ENCODE peak calls at places on chromosomes 16 and 17, in five cellular contexts. One of them, this sample, is unnamed.
A peak's percentile ranks its signal among the peaks of the same experiment; 100 is the strongest.

GRCh38 chr17:19705771-19706770 is 10.3 kb downstream of the SLC47A2 start:
- DNase-seq in stimulated activated CD8-positive, alpha-beta memory T cell treated with anti-CD3 and anti-CD28 coated beads, Interleukin-4, amount 100 ng/mL, for 24 hours: no peak
- DNase-seq in stimulated activated naive B cell treated with anti-CD40 and anti-IgM and Interleukin-4, amounts not matched to agents 10 μg/mL and 1 μg/mL and 100 μg/mL, for 72 hours: no peak
- DNase-seq in T-helper 1 cell: no peak
- DNase-seq in stimulated activated CD4-positive, alpha-beta T cell treated with anti-CD3 and anti-CD28 coated beads, Interleukin-4, amount 100 ng/mL, for 48 hours: no peak
- DNase-seq in this sample: no peak

GRCh38 chr17:75854881-75855309 is 240 bp downstream of the WBP2 start:
- DNase-seq in T-helper 1 cell: no peak
- DNase-seq in stimulated activated CD8-positive, alpha-beta memory T cell treated with anti-CD3 and anti-CD28 coated beads, Interleukin-4, amount 100 ng/mL, for 24 hours: no peak
- DNase-seq in stimulated activated naive B cell treated with anti-CD40 and anti-IgM and Interleukin-4, amounts not matched to agents 10 μg/mL and 1 μg/mL and 100 μg/mL, for 72 hours: no peak
- DNase-seq in stimulated activated CD4-positive, alpha-beta T cell treated with anti-CD3 and anti-CD28 coated beads, Interleukin-4, amount 100 ng/mL, for 48 hours: no peak
- DNase-seq in this sample: no peak

GRCh38 chr16:22348296-22348695 is 26.1 kb downstream of the CDR2 start:
- DNase-seq in stimulated activated naive B cell treated with anti-CD40 and anti-IgM and Interleukin-4, amounts not matched to agents 10 μg/mL and 1 μg/mL and 100 μg/mL, for 72 hours: no peak
- DNase-seq in stimulated activated CD8-positive, alpha-beta memory T cell treated with anti-CD3 and anti-CD28 coated beads, Interleukin-4, amount 100 ng/mL, for 24 hours: no peak
- DNase-seq in stimulated activated CD4-positive, alpha-beta T cell treated with anti-CD3 and anti-CD28 coated beads, Interleukin-4, amount 100 ng/mL, for 48 hours: no peak
- DNase-seq in T-helper 1 cell: no peak
- DNase-seq in this sample: no peak

GRCh38 chr17:21143695-21144094 is 16.9 kb downstream of the DHRS7B start:
- DNase-seq in stimulated activated CD8-positive, alpha-beta memory T cell treated with anti-CD3 and anti-CD28 coated beads, Interleukin-4, amount 100 ng/mL, for 24 hours: no peak
- DNase-seq in stimulated activated CD4-positive, alpha-beta T cell treated with anti-CD3 and anti-CD28 coated beads, Interleukin-4, amount 100 ng/mL, for 48 hours: no peak
- DNase-seq in stimulated activated naive B cell treated with anti-CD40 and anti-IgM and Interleukin-4, amounts not matched to agents 10 μg/mL and 1 μg/mL and 100 μg/mL, for 72 hours: no peak
- DNase-seq in T-helper 1 cell: no peak
- DNase-seq in this sample: no peak

GRCh38 chr16:18832613-18833012 is 31.3 kb upstream of the ARL6IP1 start:
- DNase-seq in stimulated activated naive B cell treated with anti-CD40 and anti-IgM and Interleukin-4, amounts not matched to agents 10 μg/mL and 1 μg/mL and 100 μg/mL, for 72 hours: no peak
- DNase-seq in stimulated activated CD8-positive, alpha-beta memory T cell treated with anti-CD3 and anti-CD28 coated beads, Interleukin-4, amount 100 ng/mL, for 24 hours: no peak
- DNase-seq in stimulated activated CD4-positive, alpha-beta T cell treated with anti-CD3 and anti-CD28 coated beads, Interleukin-4, amount 100 ng/mL, for 48 hours: no peak
- DNase-seq in T-helper 1 cell: no peak
- DNase-seq in this sample: no peak

GRCh38 chr17:37818689-37819088 is 73.8 kb upstream of the HNF1B start:
- DNase-seq in T-helper 1 cell: no peak
- DNase-seq in stimulated activated CD4-positive, alpha-beta T cell treated with anti-CD3 and anti-CD28 coated beads, Interleukin-4, amount 100 ng/mL, for 48 hours: no peak
- DNase-seq in stimulated activated naive B cell treated with anti-CD40 and anti-IgM and Interleukin-4, amounts not matched to agents 10 μg/mL and 1 μg/mL and 100 μg/mL, for 72 hours: no peak
- DNase-seq in stimulated activated CD8-positive, alpha-beta memory T cell treated with anti-CD3 and anti-CD28 coated beads, Interleukin-4, amount 100 ng/mL, for 24 hours: no peak
- DNase-seq in this sample: no peak

GRCh38 chr17:15026088-15026487 is 239.0 kb downstream of the PMP22 start:
- DNase-seq in stimulated activated naive B cell treated with anti-CD40 and anti-IgM and Interleukin-4, amounts not matched to agents 10 μg/mL and 1 μg/mL and 100 μg/mL, for 72 hours: no peak
- DNase-seq in T-helper 1 cell: no peak
- DNase-seq in stimulated activated CD8-positive, alpha-beta memory T cell treated with anti-CD3 and anti-CD28 coated beads, Interleukin-4, amount 100 ng/mL, for 24 hours: no peak
- DNase-seq in stimulated activated CD4-positive, alpha-beta T cell treated with anti-CD3 and anti-CD28 coated beads, Interleukin-4, amount 100 ng/mL, for 48 hours: no peak
- DNase-seq in this sample: no peak

GRCh38 chr16:57875347-57875746 is 73.1 kb upstream of the KIFC3 start:
- DNase-seq in stimulated activated CD4-positive, alpha-beta T cell treated with anti-CD3 and anti-CD28 coated beads, Interleukin-4, amount 100 ng/mL, for 48 hours: no peak
- DNase-seq in stimulated activated CD8-positive, alpha-beta memory T cell treated with anti-CD3 and anti-CD28 coated beads, Interleukin-4, amount 100 ng/mL, for 24 hours: no peak
- DNase-seq in stimulated activated naive B cell treated with anti-CD40 and anti-IgM and Interleukin-4, amounts not matched to agents 10 μg/mL and 1 μg/mL and 100 μg/mL, for 72 hours: no peak
- DNase-seq in T-helper 1 cell: no peak
- DNase-seq in this sample: no peak

GRCh38 chr17:83194761-83195329 is 115.4 kb downstream of the METRNL start:
- DNase-seq in T-helper 1 cell: no peak
- DNase-seq in stimulated activated CD8-positive, alpha-beta memory T cell treated with anti-CD3 and anti-CD28 coated beads, Interleukin-4, amount 100 ng/mL, for 24 hours: no peak
- DNase-seq in stimulated activated naive B cell treated with anti-CD40 and anti-IgM and Interleukin-4, amounts not matched to agents 10 μg/mL and 1 μg/mL and 100 μg/mL, for 72 hours: no peak
- DNase-seq in stimulated activated CD4-positive, alpha-beta T cell treated with anti-CD3 and anti-CD28 coated beads, Interleukin-4, amount 100 ng/mL, for 48 hours: no peak
- DNase-seq in this sample: no peak

GRCh38 chr17:73268582-73269328 is 7.1 kb upstream of the CPSF4L start:
- DNase-seq in stimulated activated naive B cell treated with anti-CD40 and anti-IgM and Interleukin-4, amounts not matched to agents 10 μg/mL and 1 μg/mL and 100 μg/mL, for 72 hours: no peak
- DNase-seq in T-helper 1 cell: no peak
- DNase-seq in stimulated activated CD4-positive, alpha-beta T cell treated with anti-CD3 and anti-CD28 coated beads, Interleukin-4, amount 100 ng/mL, for 48 hours: no peak
- DNase-seq in stimulated activated CD8-positive, alpha-beta memory T cell treated with anti-CD3 and anti-CD28 coated beads, Interleukin-4, amount 100 ng/mL, for 24 hours: no peak
- DNase-seq in this sample: no peak

GRCh38 chr17:30530346-30531025 is 53.3 kb downstream of the GOSR1 start:
- DNase-seq in stimulated activated CD8-positive, alpha-beta memory T cell treated with anti-CD3 and anti-CD28 coated beads, Interleukin-4, amount 100 ng/mL, for 24 hours: no peak
- DNase-seq in stimulated activated CD4-positive, alpha-beta T cell treated with anti-CD3 and anti-CD28 coated beads, Interleukin-4, amount 100 ng/mL, for 48 hours: no peak
- DNase-seq in T-helper 1 cell: no peak
- DNase-seq in stimulated activated naive B cell treated with anti-CD40 and anti-IgM and Interleukin-4, amounts not matched to agents 10 μg/mL and 1 μg/mL and 100 μg/mL, for 72 hours: no peak
- DNase-seq in this sample: no peak

GRCh38 chr17:19724501-19725420 is 8.4 kb upstream of the SLC47A2 start:
- DNase-seq in stimulated activated CD4-positive, alpha-beta T cell treated with anti-CD3 and anti-CD28 coated beads, Interleukin-4, amount 100 ng/mL, for 48 hours: peak; percentile 36
- DNase-seq in stimulated activated naive B cell treated with anti-CD40 and anti-IgM and Interleukin-4, amounts not matched to agents 10 μg/mL and 1 μg/mL and 100 μg/mL, for 72 hours: peak; percentile 56
- DNase-seq in T-helper 1 cell: peak; percentile 19
- DNase-seq in stimulated activated CD8-positive, alpha-beta memory T cell treated with anti-CD3 and anti-CD28 coated beads, Interleukin-4, amount 100 ng/mL, for 24 hours: peak; percentile 42
- DNase-seq in this sample: no peak

GRCh38 chr16:3020247-3020603 is at the start of gene TNFRSF12A:
- DNase-seq in T-helper 1 cell: peak; percentile 67
- DNase-seq in stimulated activated CD8-positive, alpha-beta memory T cell treated with anti-CD3 and anti-CD28 coated beads, Interleukin-4, amount 100 ng/mL, for 24 hours: peak; percentile 58
- DNase-seq in stimulated activated naive B cell treated with anti-CD40 and anti-IgM and Interleukin-4, amounts not matched to agents 10 μg/mL and 1 μg/mL and 100 μg/mL, for 72 hours: peak; percentile 57
- DNase-seq in stimulated activated CD4-positive, alpha-beta T cell treated with anti-CD3 and anti-CD28 coated beads, Interleukin-4, amount 100 ng/mL, for 48 hours: peak; percentile 47
- DNase-seq in this sample: peak; percentile 70

GRCh38 chr16:51153275-51153991 is 2.4 kb upstream of the SALL1 start:
- DNase-seq in stimulated activated CD8-positive, alpha-beta memory T cell treated with anti-CD3 and anti-CD28 coated beads, Interleukin-4, amount 100 ng/mL, for 24 hours: no peak
- DNase-seq in stimulated activated CD4-positive, alpha-beta T cell treated with anti-CD3 and anti-CD28 coated beads, Interleukin-4, amount 100 ng/mL, for 48 hours: no peak
- DNase-seq in T-helper 1 cell: no peak
- DNase-seq in stimulated activated naive B cell treated with anti-CD40 and anti-IgM and Interleukin-4, amounts not matched to agents 10 μg/mL and 1 μg/mL and 100 μg/mL, for 72 hours: no peak
- DNase-seq in this sample: no peak

GRCh38 chr17:72208832-72209231 is 88.0 kb downstream of the SOX9 start:
- DNase-seq in stimulated activated CD8-positive, alpha-beta memory T cell treated with anti-CD3 and anti-CD28 coated beads, Interleukin-4, amount 100 ng/mL, for 24 hours: no peak
- DNase-seq in T-helper 1 cell: no peak
- DNase-seq in stimulated activated CD4-positive, alpha-beta T cell treated with anti-CD3 and anti-CD28 coated beads, Interleukin-4, amount 100 ng/mL, for 48 hours: no peak
- DNase-seq in stimulated activated naive B cell treated with anti-CD40 and anti-IgM and Interleukin-4, amounts not matched to agents 10 μg/mL and 1 μg/mL and 100 μg/mL, for 72 hours: no peak
- DNase-seq in this sample: no peak

GRCh38 chr17:11511696-11512095 is 86.6 kb upstream of the DNAH9 start:
- DNase-seq in stimulated activated CD8-positive, alpha-beta memory T cell treated with anti-CD3 and anti-CD28 coated beads, Interleukin-4, amount 100 ng/mL, for 24 hours: no peak
- DNase-seq in T-helper 1 cell: no peak
- DNase-seq in stimulated activated CD4-positive, alpha-beta T cell treated with anti-CD3 and anti-CD28 coated beads, Interleukin-4, amount 100 ng/mL, for 48 hours: no peak
- DNase-seq in stimulated activated naive B cell treated with anti-CD40 and anti-IgM and Interleukin-4, amounts not matched to agents 10 μg/mL and 1 μg/mL and 100 μg/mL, for 72 hours: no peak
- DNase-seq in this sample: no peak

GRCh38 chr16:14957576-14958322 is 17.1 kb upstream of the PDXDC1 start:
- DNase-seq in T-helper 1 cell: no peak
- DNase-seq in stimulated activated CD8-positive, alpha-beta memory T cell treated with anti-CD3 and anti-CD28 coated beads, Interleukin-4, amount 100 ng/mL, for 24 hours: no peak
- DNase-seq in stimulated activated naive B cell treated with anti-CD40 and anti-IgM and Interleukin-4, amounts not matched to agents 10 μg/mL and 1 μg/mL and 100 μg/mL, for 72 hours: no peak
- DNase-seq in stimulated activated CD4-positive, alpha-beta T cell treated with anti-CD3 and anti-CD28 coated beads, Interleukin-4, amount 100 ng/mL, for 48 hours: no peak
- DNase-seq in this sample: no peak

GRCh38 chr17:76826290-76827138 is 41.7 kb upstream of the MGAT5B start:
- DNase-seq in stimulated activated CD4-positive, alpha-beta T cell treated with anti-CD3 and anti-CD28 coated beads, Interleukin-4, amount 100 ng/mL, for 48 hours: no peak
- DNase-seq in stimulated activated CD8-positive, alpha-beta memory T cell treated with anti-CD3 and anti-CD28 coated beads, Interleukin-4, amount 100 ng/mL, for 24 hours: no peak
- DNase-seq in stimulated activated naive B cell treated with anti-CD40 and anti-IgM and Interleukin-4, amounts not matched to agents 10 μg/mL and 1 μg/mL and 100 μg/mL, for 72 hours: no peak
- DNase-seq in T-helper 1 cell: no peak
- DNase-seq in this sample: no peak

GRCh38 chr17:38401459-38401858 is 26.8 kb upstream of the ARHGAP23 start:
- DNase-seq in stimulated activated naive B cell treated with anti-CD40 and anti-IgM and Interleukin-4, amounts not matched to agents 10 μg/mL and 1 μg/mL and 100 μg/mL, for 72 hours: no peak
- DNase-seq in T-helper 1 cell: no peak
- DNase-seq in stimulated activated CD4-positive, alpha-beta T cell treated with anti-CD3 and anti-CD28 coated beads, Interleukin-4, amount 100 ng/mL, for 48 hours: no peak
- DNase-seq in stimulated activated CD8-positive, alpha-beta memory T cell treated with anti-CD3 and anti-CD28 coated beads, Interleukin-4, amount 100 ng/mL, for 24 hours: no peak
- DNase-seq in this sample: no peak

GRCh38 chr16:66426112-66427035 is 721 bp upstream of the BEAN1 start:
- DNase-seq in stimulated activated CD8-positive, alpha-beta memory T cell treated with anti-CD3 and anti-CD28 coated beads, Interleukin-4, amount 100 ng/mL, for 24 hours: no peak
- DNase-seq in stimulated activated naive B cell treated with anti-CD40 and anti-IgM and Interleukin-4, amounts not matched to agents 10 μg/mL and 1 μg/mL and 100 μg/mL, for 72 hours: no peak
- DNase-seq in T-helper 1 cell: no peak
- DNase-seq in stimulated activated CD4-positive, alpha-beta T cell treated with anti-CD3 and anti-CD28 coated beads, Interleukin-4, amount 100 ng/mL, for 48 hours: no peak
- DNase-seq in this sample: no peak

GRCh38 chr16:22642689-22643088 is 132.0 kb downstream of the NPIPB5 start:
- DNase-seq in T-helper 1 cell: no peak
- DNase-seq in stimulated activated naive B cell treated with anti-CD40 and anti-IgM and Interleukin-4, amounts not matched to agents 10 μg/mL and 1 μg/mL and 100 μg/mL, for 72 hours: no peak
- DNase-seq in stimulated activated CD4-positive, alpha-beta T cell treated with anti-CD3 and anti-CD28 coated beads, Interleukin-4, amount 100 ng/mL, for 48 hours: no peak
- DNase-seq in stimulated activated CD8-positive, alpha-beta memory T cell treated with anti-CD3 and anti-CD28 coated beads, Interleukin-4, amount 100 ng/mL, for 24 hours: no peak
- DNase-seq in this sample: no peak

GRCh38 chr17:9887521-9887920 is 17.6 kb downstream of the RCVRN start:
- DNase-seq in stimulated activated CD8-positive, alpha-beta memory T cell treated with anti-CD3 and anti-CD28 coated beads, Interleukin-4, amount 100 ng/mL, for 24 hours: no peak
- DNase-seq in T-helper 1 cell: no peak
- DNase-seq in stimulated activated naive B cell treated with anti-CD40 and anti-IgM and Interleukin-4, amounts not matched to agents 10 μg/mL and 1 μg/mL and 100 μg/mL, for 72 hours: no peak
- DNase-seq in stimulated activated CD4-positive, alpha-beta T cell treated with anti-CD3 and anti-CD28 coated beads, Interleukin-4, amount 100 ng/mL, for 48 hours: no peak
- DNase-seq in this sample: no peak

GRCh38 chr16:71214771-71215381 is 15.6 kb downstream of the HYDIN start:
- DNase-seq in T-helper 1 cell: no peak
- DNase-seq in stimulated activated CD8-positive, alpha-beta memory T cell treated with anti-CD3 and anti-CD28 coated beads, Interleukin-4, amount 100 ng/mL, for 24 hours: no peak
- DNase-seq in stimulated activated CD4-positive, alpha-beta T cell treated with anti-CD3 and anti-CD28 coated beads, Interleukin-4, amount 100 ng/mL, for 48 hours: no peak
- DNase-seq in stimulated activated naive B cell treated with anti-CD40 and anti-IgM and Interleukin-4, amounts not matched to agents 10 μg/mL and 1 μg/mL and 100 μg/mL, for 72 hours: no peak
- DNase-seq in this sample: no peak

GRCh38 chr16:12141556-12141955 is 165.0 kb downstream of the SNX29 start:
- DNase-seq in stimulated activated CD4-positive, alpha-beta T cell treated with anti-CD3 and anti-CD28 coated beads, Interleukin-4, amount 100 ng/mL, for 48 hours: no peak
- DNase-seq in T-helper 1 cell: no peak
- DNase-seq in stimulated activated CD8-positive, alpha-beta memory T cell treated with anti-CD3 and anti-CD28 coated beads, Interleukin-4, amount 100 ng/mL, for 24 hours: no peak
- DNase-seq in stimulated activated naive B cell treated with anti-CD40 and anti-IgM and Interleukin-4, amounts not matched to agents 10 μg/mL and 1 μg/mL and 100 μg/mL, for 72 hours: no peak
- DNase-seq in this sample: no peak

GRCh38 chr16:27849621-27850020 is 213.9 kb downstream of the GSG1L start:
- DNase-seq in stimulated activated naive B cell treated with anti-CD40 and anti-IgM and Interleukin-4, amounts not matched to agents 10 μg/mL and 1 μg/mL and 100 μg/mL, for 72 hours: no peak
- DNase-seq in stimulated activated CD4-positive, alpha-beta T cell treated with anti-CD3 and anti-CD28 coated beads, Interleukin-4, amount 100 ng/mL, for 48 hours: no peak
- DNase-seq in stimulated activated CD8-positive, alpha-beta memory T cell treated with anti-CD3 and anti-CD28 coated beads, Interleukin-4, amount 100 ng/mL, for 24 hours: no peak
- DNase-seq in T-helper 1 cell: no peak
- DNase-seq in this sample: no peak

GRCh38 chr16:89945654-89946053 is 2.9 kb upstream of the DEF8 start:
- DNase-seq in T-helper 1 cell: no peak
- DNase-seq in stimulated activated CD4-positive, alpha-beta T cell treated with anti-CD3 and anti-CD28 coated beads, Interleukin-4, amount 100 ng/mL, for 48 hours: no peak
- DNase-seq in stimulated activated naive B cell treated with anti-CD40 and anti-IgM and Interleukin-4, amounts not matched to agents 10 μg/mL and 1 μg/mL and 100 μg/mL, for 72 hours: no peak
- DNase-seq in stimulated activated CD8-positive, alpha-beta memory T cell treated with anti-CD3 and anti-CD28 coated beads, Interleukin-4, amount 100 ng/mL, for 24 hours: no peak
- DNase-seq in this sample: no peak

GRCh38 chr16:84548508-84548907 is 44.0 kb upstream of the MEAK7 start:
- DNase-seq in stimulated activated naive B cell treated with anti-CD40 and anti-IgM and Interleukin-4, amounts not matched to agents 10 μg/mL and 1 μg/mL and 100 μg/mL, for 72 hours: no peak
- DNase-seq in T-helper 1 cell: no peak
- DNase-seq in stimulated activated CD4-positive, alpha-beta T cell treated with anti-CD3 and anti-CD28 coated beads, Interleukin-4, amount 100 ng/mL, for 48 hours: no peak
- DNase-seq in stimulated activated CD8-positive, alpha-beta memory T cell treated with anti-CD3 and anti-CD28 coated beads, Interleukin-4, amount 100 ng/mL, for 24 hours: no peak
- DNase-seq in this sample: no peak

GRCh38 chr16:47599512-47599911 is 138.4 kb downstream of the PHKB start:
- DNase-seq in stimulated activated CD4-positive, alpha-beta T cell treated with anti-CD3 and anti-CD28 coated beads, Interleukin-4, amount 100 ng/mL, for 48 hours: no peak
- DNase-seq in stimulated activated naive B cell treated with anti-CD40 and anti-IgM and Interleukin-4, amounts not matched to agents 10 μg/mL and 1 μg/mL and 100 μg/mL, for 72 hours: no peak
- DNase-seq in T-helper 1 cell: no peak
- DNase-seq in stimulated activated CD8-positive, alpha-beta memory T cell treated with anti-CD3 and anti-CD28 coated beads, Interleukin-4, amount 100 ng/mL, for 24 hours: no peak
- DNase-seq in this sample: no peak

GRCh38 chr16:85550422-85551318 is 62.5 kb upstream of the GSE1 start:
- DNase-seq in T-helper 1 cell: no peak
- DNase-seq in stimulated activated CD4-positive, alpha-beta T cell treated with anti-CD3 and anti-CD28 coated beads, Interleukin-4, amount 100 ng/mL, for 48 hours: no peak
- DNase-seq in stimulated activated naive B cell treated with anti-CD40 and anti-IgM and Interleukin-4, amounts not matched to agents 10 μg/mL and 1 μg/mL and 100 μg/mL, for 72 hours: no peak
- DNase-seq in stimulated activated CD8-positive, alpha-beta memory T cell treated with anti-CD3 and anti-CD28 coated beads, Interleukin-4, amount 100 ng/mL, for 24 hours: no peak
- DNase-seq in this sample: no peak

GRCh38 chr16:86245351-86245750 is 265.0 kb upstream of the FOXF1 start:
- DNase-seq in stimulated activated CD8-positive, alpha-beta memory T cell treated with anti-CD3 and anti-CD28 coated beads, Interleukin-4, amount 100 ng/mL, for 24 hours: no peak
- DNase-seq in stimulated activated naive B cell treated with anti-CD40 and anti-IgM and Interleukin-4, amounts not matched to agents 10 μg/mL and 1 μg/mL and 100 μg/mL, for 72 hours: no peak
- DNase-seq in T-helper 1 cell: no peak
- DNase-seq in stimulated activated CD4-positive, alpha-beta T cell treated with anti-CD3 and anti-CD28 coated beads, Interleukin-4, amount 100 ng/mL, for 48 hours: no peak
- DNase-seq in this sample: no peak

GRCh38 chr16:68128577-68129305 is 43.6 kb downstream of the NFATC3 start:
- DNase-seq in stimulated activated naive B cell treated with anti-CD40 and anti-IgM and Interleukin-4, amounts not matched to agents 10 μg/mL and 1 μg/mL and 100 μg/mL, for 72 hours: no peak
- DNase-seq in stimulated activated CD8-positive, alpha-beta memory T cell treated with anti-CD3 and anti-CD28 coated beads, Interleukin-4, amount 100 ng/mL, for 24 hours: no peak
- DNase-seq in stimulated activated CD4-positive, alpha-beta T cell treated with anti-CD3 and anti-CD28 coated beads, Interleukin-4, amount 100 ng/mL, for 48 hours: no peak
- DNase-seq in T-helper 1 cell: no peak
- DNase-seq in this sample: no peak

GRCh38 chr17:78780335-78780734 is 1.7 kb downstream of the CYTH1 start:
- DNase-seq in stimulated activated CD8-positive, alpha-beta memory T cell treated with anti-CD3 and anti-CD28 coated beads, Interleukin-4, amount 100 ng/mL, for 24 hours: no peak
- DNase-seq in stimulated activated naive B cell treated with anti-CD40 and anti-IgM and Interleukin-4, amounts not matched to agents 10 μg/mL and 1 μg/mL and 100 μg/mL, for 72 hours: no peak
- DNase-seq in T-helper 1 cell: no peak
- DNase-seq in stimulated activated CD4-positive, alpha-beta T cell treated with anti-CD3 and anti-CD28 coated beads, Interleukin-4, amount 100 ng/mL, for 48 hours: no peak
- DNase-seq in this sample: no peak

GRCh38 chr17:14622622-14623101 is 321.8 kb downstream of the HS3ST3B1 start:
- DNase-seq in stimulated activated CD4-positive, alpha-beta T cell treated with anti-CD3 and anti-CD28 coated beads, Interleukin-4, amount 100 ng/mL, for 48 hours: no peak
- DNase-seq in stimulated activated CD8-positive, alpha-beta memory T cell treated with anti-CD3 and anti-CD28 coated beads, Interleukin-4, amount 100 ng/mL, for 24 hours: no peak
- DNase-seq in stimulated activated naive B cell treated with anti-CD40 and anti-IgM and Interleukin-4, amounts not matched to agents 10 μg/mL and 1 μg/mL and 100 μg/mL, for 72 hours: no peak
- DNase-seq in T-helper 1 cell: no peak
- DNase-seq in this sample: no peak

GRCh38 chr16:49773534-49774486 is 82.1 kb downstream of the ZNF423 start:
- DNase-seq in stimulated activated naive B cell treated with anti-CD40 and anti-IgM and Interleukin-4, amounts not matched to agents 10 μg/mL and 1 μg/mL and 100 μg/mL, for 72 hours: no peak
- DNase-seq in T-helper 1 cell: no peak
- DNase-seq in stimulated activated CD8-positive, alpha-beta memory T cell treated with anti-CD3 and anti-CD28 coated beads, Interleukin-4, amount 100 ng/mL, for 24 hours: no peak
- DNase-seq in stimulated activated CD4-positive, alpha-beta T cell treated with anti-CD3 and anti-CD28 coated beads, Interleukin-4, amount 100 ng/mL, for 48 hours: no peak
- DNase-seq in this sample: no peak